ENCODE peak calls at places on chromosomes 2 and 18, in ten cellular contexts. E is BJ, T is heart right ventricle, Y is mammary epithelial cell, R is cardiac fibroblast, S is astrocyte, I is sigmoid colon, X is foreskin fibroblast, F is Peyer's patch, Z is left lung. B is an unnamed sample.

GRCh38 chr18:12946549-12947354 is 1.1 kb upstream of the SEH1L start:
- DNase-seq in F (no peak), S (peak; percentile 88), I (peak; percentile 78), T (peak; percentile 64), Z (peak; percentile 58), X (peak; percentile 82), E (peak; percentile 84), Y (peak; percentile 52), R (peak; percentile 99), B (peak; percentile 98)

GRCh38 chr2:207241198-207241597 is 75.5 kb upstream of the KLF7 start:
- DNase-seq in F (no peak), E (no peak), S (peak; percentile 27), R (no peak), Y (peak; percentile 74), Z (no peak), T (no peak), I (no peak), X (no peak), B (no peak)

GRCh38 chr2:102092518-102092917 is 50.0 kb upstream of the IL1R1 start:
- DNase-seq in S (no peak), F (no peak), E (no peak), R (no peak), X (no peak), Z (no peak), I (no peak), T (no peak), Y (no peak), B (peak; percentile 52)

GRCh38 chr2:53865264-53865663 is 5.5 kb upstream of the GPR75 start:
- DNase-seq in F (no peak), Y (peak; percentile 75), R (no peak), T (no peak), Z (no peak), S (no peak), E (no peak), I (no peak), X (no peak), B (no peak)

GRCh38 chr18:77714716-77715115 is 465.1 kb downstream of the GALR1 start:
- DNase-seq in X (no peak), S (no peak), R (no peak), Z (no peak), F (no peak), Y (no peak), T (no peak), I (no peak), E (no peak), B (no peak)

GRCh38 chr2:206392118-206392517 is 51.2 kb upstream of the ADAM23 start:
- DNase-seq in Z (no peak), F (peak; percentile 72), I (no peak), R (peak; percentile 65), X (peak; percentile 18), T (no peak), E (no peak), S (peak; percentile 24), Y (peak; percentile 55), B (peak; percentile 64)

GRCh38 chr2:226652388-226652787 is 147.2 kb downstream of the IRS1 start:
- DNase-seq in Y (peak; percentile 96), T (no peak), E (peak; percentile 76), S (peak; percentile 99), I (no peak), R (peak; percentile 87), Z (no peak), F (no peak), X (peak; percentile 83), B (peak; percentile 97)

GRCh38 chr2:157190151-157190550 is 67.4 kb upstream of the GALNT5 start:
- DNase-seq in Y (peak; percentile 58), S (peak; percentile 89), I (no peak), X (peak; percentile 79), F (no peak), E (no peak), R (peak; percentile 76), Z (no peak), T (no peak), B (peak; percentile 80)

GRCh38 chr2:50746526-50746925 is 285.4 kb downstream of the NRXN1 start:
- DNase-seq in S (peak; percentile 42), Y (peak; percentile 12), X (no peak), F (no peak), T (no peak), Z (no peak), I (no peak), R (peak; percentile 3), E (no peak), B (no peak)

GRCh38 chr2:159497857-159498256 is 118.5 kb downstream of the BAZ2B start:
- DNase-seq in E (no peak), S (no peak), X (no peak), T (no peak), F (no peak), I (no peak), R (no peak), Y (peak; percentile 58), Z (no peak), B (no peak)

GRCh38 chr18:51082571-51083264 is 52.7 kb downstream of the SMAD4 start:
- DNase-seq in R (peak; percentile 15), I (no peak), F (no peak), X (no peak), E (no peak), Y (peak; percentile 77), S (peak; percentile 57), Z (no peak), T (no peak), B (peak; percentile 37)

GRCh38 chr2:207505728-207506127 is 24.0 kb upstream of the CREB1 start:
- DNase-seq in Y (peak; percentile 94), R (peak; percentile 82), X (peak; percentile 66), T (no peak), F (no peak), Z (no peak), I (no peak), S (peak; percentile 94), E (peak; percentile 62), B (peak; percentile 63)

GRCh38 chr2:1544478-1545069 is 131.3 kb downstream of the TPO start:
- DNase-seq in X (peak; percentile 57), I (no peak), T (no peak), R (peak; percentile 33), E (no peak), S (peak; percentile 27), Y (peak; percentile 24), Z (peak; percentile 18), F (no peak), B (no peak)

GRCh38 chr2:12046641-12047040 is 300.2 kb downstream of the LPIN1 start:
- DNase-seq in S (peak; percentile 56), R (peak; percentile 58), X (peak; percentile 70), E (peak; percentile 44), Z (no peak), Y (peak; percentile 46), I (no peak), F (no peak), T (no peak), B (peak; percentile 35)

GRCh38 chr2:216678098-216678465 is 17.3 kb downstream of the IGFBP5 start:
- DNase-seq in I (peak; percentile 64), Y (no peak), X (no peak), R (no peak), T (no peak), F (no peak), E (no peak), S (no peak), Z (no peak), B (no peak)

GRCh38 chr2:140526575-140526974 is 1604.2 kb downstream of the LRP1B start:
- DNase-seq in R (peak; percentile 58), X (no peak), Y (peak; percentile 61), Z (no peak), I (no peak), S (peak; percentile 63), T (no peak), F (no peak), E (no peak), B (no peak)

GRCh38 chr2:28652217-28652616 is 99.4 kb upstream of the PPP1CB start:
- DNase-seq in Z (no peak), F (no peak), X (no peak), S (peak; percentile 63), T (no peak), I (no peak), E (no peak), Y (peak; percentile 41), R (no peak), B (no peak)

GRCh38 chr2:205650450-205650849 is 31.9 kb upstream of the NRP2 start:
- DNase-seq in I (no peak), E (peak; percentile 81), S (peak; percentile 65), X (peak; percentile 96), F (no peak), T (no peak), Y (peak; percentile 78), R (peak; percentile 75), Z (no peak), B (peak; percentile 63)

GRCh38 chr2:120758181-120759048 is 22.7 kb downstream of the GLI2 start:
- DNase-seq in T (peak; percentile 73), Y (no peak), S (peak; percentile 88), I (peak; percentile 86), F (peak; percentile 40), X (no peak), E (no peak), Z (peak; percentile 56), R (peak; percentile 97), B (peak; percentile 86)

GRCh38 chr2:71603311-71603794 is 150.0 kb downstream of the DYSF start:
- DNase-seq in E (no peak), F (no peak), S (no peak), T (no peak), R (peak; percentile 33), Z (peak; percentile 40), X (no peak), Y (no peak), I (peak; percentile 67), B (no peak)

GRCh38 chr2:39606585-39606984 is 59.1 kb upstream of the TMEM178A start:
- DNase-seq in E (no peak), I (no peak), F (no peak), R (no peak), X (no peak), Y (no peak), T (no peak), Z (no peak), S (peak; percentile 49), B (no peak)

GRCh38 chr2:67374481-67374880 is 22.7 kb upstream of the ETAA1 start:
- DNase-seq in R (peak; percentile 67), S (no peak), E (no peak), Z (no peak), X (no peak), I (no peak), F (no peak), T (no peak), Y (no peak), B (peak; percentile 48)
- H3K4me3 ChIP-seq in R (peak overlapping the region; percentile 20), S (no peak overlapping the region), E (no peak overlapping the region), Z (no peak overlapping the region), X (peak overlapping the region; percentile 12), I (no peak overlapping the region), F (peak overlapping the region; percentile 4), T (no peak overlapping the region), Y (no peak overlapping the region), B (peak overlapping the region; percentile 18)

GRCh38 chr2:15939556-15939853 is 845 bp upstream of the MYCN start:
- DNase-seq in I (peak; percentile 75), Y (peak; percentile 11), Z (peak; percentile 59), S (no peak), F (peak; percentile 73), X (peak; percentile 7), E (no peak), T (no peak), R (no peak), B (no peak)
- TF ChIP-seq CTCF in I (peak; percentile 9), Y (no peak), Z (peak; percentile 75), S (peak; percentile 29), F (no peak), X (no peak), E (no peak), T (no peak), R (peak; percentile 50), B (no peak)

GRCh38 chr2:238887616-238888015 is 39.7 kb downstream of the TWIST2 start:
- DNase-seq in X (no peak), F (no peak), R (no peak), Y (no peak), S (no peak), T (no peak), E (no peak), I (no peak), Z (no peak), B (no peak)
- H3K4me3 ChIP-seq in X (no peak overlapping the region), F (no peak overlapping the region), R (no peak overlapping the region), Y (no peak overlapping the region), S (no peak overlapping the region), T (no peak overlapping the region), E (no peak overlapping the region), I (no peak overlapping the region), Z (no peak overlapping the region), B (no peak overlapping the region)

GRCh38 chr2:219116776-219117646 is 43.6 kb downstream of the NHEJ1 start:
- DNase-seq in Z (no peak), S (no peak), R (no peak), X (no peak), E (no peak), Y (peak; percentile 27), F (no peak), I (no peak), T (no peak), B (no peak)
- TF ChIP-seq CTCF in Z (no peak), S (no peak), R (no peak), X (no peak), E (no peak), Y (no peak), F (no peak), I (no peak), T (no peak), B (no peak)